ENCODE peak calls at places on chromosomes 6 and 20, in six cellular contexts. F is IMR-90; Y is CD8-positive, alpha-beta memory T cell; Q is mesendoderm; I is AG04449; G is BJ. W is an unnamed sample.

GRCh38 chr20:39269031-39269461 is 306.9 kb downstream of the DHX35 start:
- DNase-seq in F (peak; percentile 3), Y (no peak), Q (peak; percentile 64), I (no peak), G (no peak), W (no peak)

GRCh38 chr6:161100072-161100471 is 108.5 kb downstream of the MAP3K4 start:
- DNase-seq in F (no peak), Y (no peak), Q (no peak), I (no peak), G (no peak), W (no peak)

GRCh38 chr6:42136508-42137191 is 5.8 kb downstream of the C6orf132 start:
- DNase-seq in F (peak; percentile 85), Y (no peak), Q (peak; percentile 93), I (no peak), G (no peak), W (no peak)

GRCh38 chr6:122007366-122007765 is 392.1 kb upstream of the HSF2 start:
- DNase-seq in F (peak; percentile 43), Y (no peak), Q (peak; percentile 88), I (no peak), G (no peak), W (no peak)

GRCh38 chr6:142605922-142606321 is 304.1 kb downstream of the ADGRG6 start:
- DNase-seq in F (peak; percentile 58), Y (no peak), Q (no peak), I (peak; percentile 38), G (peak; percentile 14), W (peak; percentile 19)

GRCh38 chr6:3239110-3239830 is 11.8 kb upstream of the TUBB2B start:
- DNase-seq in F (no peak), Y (no peak), Q (peak; percentile 67), I (no peak), G (no peak), W (no peak)

GRCh38 chr6:166351715-166352285 is 9.5 kb upstream of the SFT2D1 start:
- DNase-seq in F (no peak), Y (no peak), Q (no peak), I (no peak), G (no peak), W (no peak)

GRCh38 chr20:20824924-20825584 is 112.6 kb upstream of the RALGAPA2 start:
- DNase-seq in F (peak; percentile 2), Y (peak; percentile 24), Q (peak; percentile 76), I (no peak), G (no peak), W (no peak)

GRCh38 chr20:62791301-62792181 is 4.7 kb upstream of the MRGBP start:
- DNase-seq in F (peak; percentile 91), Y (no peak), Q (peak; percentile 95), I (no peak), G (peak; percentile 47), W (peak; percentile 48)

GRCh38 chr6:33983109-33983475 is 162.8 kb downstream of the GRM4 start:
- DNase-seq in F (peak; percentile 1), Y (no peak), Q (no peak), I (no peak), G (no peak), W (no peak)

GRCh38 chr6:106477790-106478189 is 117.3 kb downstream of the CRYBG1 start:
- DNase-seq in F (no peak), Y (no peak), Q (no peak), I (no peak), G (no peak), W (no peak)

GRCh38 chr6:2157441-2158127 is 87.8 kb downstream of the GMDS start:
- DNase-seq in F (peak; percentile 83), Y (no peak), Q (no peak), I (peak; percentile 89), G (peak; percentile 87), W (peak; percentile 86)

GRCh38 chr20:58511364-58511763 is 3.8 kb downstream of the APCDD1L start:
- DNase-seq in F (peak; percentile 83), Y (no peak), Q (no peak), I (peak; percentile 45), G (no peak), W (peak; percentile 28)

GRCh38 chr20:54475334-54476287 is at the start of gene DOK5:
- DNase-seq in F (peak; percentile 12), Y (no peak), Q (peak; percentile 71), I (no peak), G (no peak), W (no peak)
- H3K4me3 ChIP-seq in F (peak within 1 kb of the TSS; percentile 67), Y (no peak within 1 kb of the TSS), Q (peak within 1 kb of the TSS; percentile 65), I (peak within 1 kb of the TSS; percentile 72), G (peak within 1 kb of the TSS; percentile 36), W (peak within 1 kb of the TSS; percentile 65)

GRCh38 chr6:75201076-75201475 is 4.8 kb downstream of the COL12A1 start:
- DNase-seq in F (no peak), Y (no peak), Q (no peak), I (no peak), G (no peak), W (no peak)

GRCh38 chr6:75199856-75200255 is 6.0 kb downstream of the COL12A1 start:
- DNase-seq in F (peak; percentile 51), Y (no peak), Q (no peak), I (no peak), G (no peak), W (no peak)

GRCh38 chr6:75202676-75203131 is 3.1 kb downstream of the COL12A1 start:
- DNase-seq in F (peak; percentile 46), Y (no peak), Q (peak; percentile 7), I (no peak), G (no peak), W (no peak)

GRCh38 chr6:75203721-75204120 is 2.1 kb downstream of the COL12A1 start:
- DNase-seq in F (peak; percentile 36), Y (no peak), Q (no peak), I (no peak), G (no peak), W (no peak)

GRCh38 chr6:75201901-75202672 is 3.8 kb downstream of the COL12A1 start:
- DNase-seq in F (peak; percentile 30), Y (no peak), Q (peak; percentile 44), I (no peak), G (no peak), W (no peak)
- H3K4me3 ChIP-seq in F (peak overlapping the region; percentile 35), Y (no peak overlapping the region), Q (no peak overlapping the region), I (peak overlapping the region; percentile 100), G (peak overlapping the region; percentile 88), W (peak overlapping the region; percentile 41)

GRCh38 chr20:55471052-55472006 is 534.0 kb downstream of the CBLN4 start:
- DNase-seq in F (no peak), Y (no peak), Q (no peak), I (no peak), G (no peak), W (no peak)
- H3K4me3 ChIP-seq in F (no peak overlapping the region), Y (no peak overlapping the region), Q (no peak overlapping the region), I (no peak overlapping the region), G (no peak overlapping the region), W (no peak overlapping the region)

GRCh38 chr20:32751309-32752020 is 8.2 kb upstream of the COMMD7 start:
- DNase-seq in F (no peak), Y (no peak), Q (no peak), I (no peak), G (no peak), W (no peak)

GRCh38 chr20:32756156-32756555 is 6.0 kb upstream of the DNMT3B start:
- DNase-seq in F (no peak), Y (no peak), Q (no peak), I (no peak), G (no peak), W (no peak)

GRCh38 chr20:32752458-32753250 is 9.4 kb upstream of the COMMD7 start:
- DNase-seq in F (peak; percentile 82), Y (no peak), Q (no peak), I (no peak), G (no peak), W (no peak)

GRCh38 chr20:32752021-32752457 is 8.8 kb upstream of the COMMD7 start:
- DNase-seq in F (no peak), Y (no peak), Q (no peak), I (no peak), G (no peak), W (no peak)

GRCh38 chr20:32753731-32754130 is 8.5 kb upstream of the DNMT3B start:
- DNase-seq in F (peak; percentile 19), Y (no peak), Q (no peak), I (no peak), G (no peak), W (no peak)
- H3K4me3 ChIP-seq in F (no peak overlapping the region), Y (no peak overlapping the region), Q (no peak overlapping the region), I (no peak overlapping the region), G (no peak overlapping the region), W (no peak overlapping the region)

DNA sequence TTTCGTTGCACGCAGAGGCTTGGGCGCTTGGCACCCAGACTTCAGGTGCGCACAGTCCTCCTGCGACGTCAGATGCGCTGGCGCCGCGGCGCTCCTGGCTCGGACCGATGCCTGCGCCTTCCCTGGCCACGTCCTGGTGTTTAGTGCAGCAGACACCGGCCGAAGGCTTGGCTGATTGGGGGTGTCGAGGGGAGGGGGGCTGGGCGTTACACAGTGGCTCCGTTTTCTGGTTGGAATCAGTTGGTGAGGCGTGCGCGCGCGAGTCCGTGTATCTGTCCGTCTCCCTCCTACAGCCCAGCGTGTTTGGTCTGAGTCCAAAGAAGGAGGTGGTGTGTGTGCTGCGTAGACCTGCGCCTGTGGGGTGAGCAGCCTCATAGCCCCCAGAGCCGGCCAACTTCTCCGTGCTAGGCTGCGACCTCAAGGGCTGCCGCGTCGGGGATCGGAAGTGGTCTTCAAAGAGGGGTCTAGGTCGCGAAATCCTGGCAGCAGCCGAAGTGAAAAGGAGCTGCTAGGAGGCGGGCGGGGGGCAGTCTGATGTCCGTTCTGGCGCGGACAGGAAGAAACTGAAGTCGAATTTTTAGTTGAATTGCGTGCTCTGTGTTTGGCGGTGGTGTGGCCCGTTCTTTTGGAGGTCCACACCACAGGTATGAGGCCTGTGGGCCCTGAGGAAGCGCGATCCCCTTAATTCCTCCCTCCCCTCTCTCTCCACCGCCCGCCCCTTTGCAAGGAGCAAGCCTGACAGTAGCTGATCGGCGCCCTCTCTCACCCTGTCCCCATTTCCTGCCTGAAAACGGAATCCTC is 1.6 kb downstream of the SYNDIG1 start:
- DNase-seq in F (no peak), Y (no peak), Q (peak; percentile 56), I (no peak), G (no peak), W (no peak)
- H3K4me3 ChIP-seq in F (no peak overlapping the region), Y (no peak overlapping the region), Q (peak overlapping the region; percentile 83), I (peak overlapping the region; percentile 18), G (peak overlapping the region; percentile 30), W (peak overlapping the region; percentile 42)

GRCh38 chr20:11918280-11918952 is 723 bp downstream of the BTBD3 start:
- DNase-seq in F (no peak), Y (no peak), Q (no peak), I (no peak), G (no peak), W (no peak)
- H3K4me3 ChIP-seq in F (peak overlapping the region; percentile 45), Y (no peak overlapping the region), Q (no peak overlapping the region), I (peak overlapping the region; percentile 26), G (peak overlapping the region; percentile 4), W (peak overlapping the region; percentile 33)

GRCh38 chr20:61478094-61478493 is 226.0 kb downstream of the CDH4 start:
- DNase-seq in F (no peak), Y (no peak), Q (no peak), I (no peak), G (no peak), W (no peak)
- H3K4me3 ChIP-seq in F (no peak overlapping the region), Y (no peak overlapping the region), Q (no peak overlapping the region), I (no peak overlapping the region), G (no peak overlapping the region), W (no peak overlapping the region)

GRCh38 chr6:169165031-169165430 is 88.6 kb downstream of the THBS2 start:
- DNase-seq in F (peak; percentile 22), Y (no peak), Q (no peak), I (no peak), G (no peak), W (no peak)
- H3K4me3 ChIP-seq in F (no peak overlapping the region), Y (no peak overlapping the region), Q (no peak overlapping the region), I (no peak overlapping the region), G (no peak overlapping the region), W (no peak overlapping the region)

GRCh38 chr20:2467412-2467811 is 3.2 kb downstream of the SNRPB start:
- DNase-seq in F (no peak), Y (no peak), Q (no peak), I (no peak), G (no peak), W (no peak)
- H3K4me3 ChIP-seq in F (no peak overlapping the region), Y (no peak overlapping the region), Q (no peak overlapping the region), I (no peak overlapping the region), G (no peak overlapping the region), W (no peak overlapping the region)